ENCODE peak calls at places on chromosomes 5 and 9, in eight cellular contexts. I is RCC 7860; O is activated CD8-positive, alpha-beta memory T cell treated with anti-CD3 and anti-CD28 coated beads for 1 hour; B is HEK293T; X is activated T-cell treated with anti-CD3 and anti-CD28 coated beads, Interleukin-2, amount 50 U/mL, for 4 hours; K is GM12865; C is H7; P is iris pigment epithelial cell. H is an unnamed sample.

GRCh38 chr5:143629871-143630658 is 181.9 kb upstream of the HMHB1 start:
- DNase-seq in I (peak; percentile 69), O (no peak), B (no peak), X (no peak), K (no peak), C (no peak), P (peak; percentile 73), H (no peak)

GRCh38 chr9:93681316-93682154 is 105.2 kb downstream of the PHF2 start:
- DNase-seq in I (no peak), O (no peak), B (no peak), X (peak; percentile 2), K (no peak), C (no peak), P (no peak), H (no peak)

GRCh38 chr5:37665889-37666288 is 174.0 kb downstream of the GDNF start:
- DNase-seq in I (no peak), O (no peak), B (no peak), X (no peak), K (no peak), C (no peak), P (peak; percentile 9), H (no peak)

GRCh38 chr5:67826296-67826695 is 389.3 kb upstream of the PIK3R1 start:
- DNase-seq in I (no peak), O (no peak), B (no peak), X (no peak), K (no peak), C (no peak), P (no peak), H (no peak)

GRCh38 chr5:179805529-179806249 is 977 bp downstream of the MGAT4B start:
- DNase-seq in I (no peak), O (no peak), B (peak; percentile 49), X (no peak), K (peak; percentile 76), C (peak; percentile 88), P (peak; percentile 55), H (peak; percentile 57)

GRCh38 chr9:131404581-131404980 is 10.7 kb downstream of the PRRC2B start:
- DNase-seq in I (no peak), O (no peak), B (no peak), X (no peak), K (no peak), C (no peak), P (no peak), H (no peak)

GRCh38 chr9:91141407-91141973 is 220.2 kb downstream of the AUH start:
- DNase-seq in I (no peak), O (no peak), B (no peak), X (no peak), K (no peak), C (no peak), P (no peak), H (no peak)

GRCh38 chr9:107284636-107285035 is 1.6 kb downstream of the RAD23B start:
- DNase-seq in I (no peak), O (no peak), B (no peak), X (no peak), K (peak; percentile 24), C (no peak), P (no peak), H (no peak)

GRCh38 chr9:79672236-79672635 is 100.5 kb downstream of the TLE4 start:
- DNase-seq in I (no peak), O (no peak), B (no peak), X (no peak), K (no peak), C (no peak), P (no peak), H (no peak)

GRCh38 chr9:112443200-112443599 is 43.4 kb upstream of the KIAA1958 start:
- DNase-seq in I (no peak), O (peak; percentile 2), B (no peak), X (no peak), K (peak; percentile 38), C (no peak), P (peak; percentile 28), H (peak; percentile 28)

GRCh38 chr5:171850354-171850947 is 64.8 kb downstream of the SMIM23 start:
- DNase-seq in I (no peak), O (no peak), B (peak; percentile 52), X (no peak), K (peak; percentile 17), C (peak; percentile 86), P (no peak), H (peak; percentile 40)

GRCh38 chr9:121713400-121714070 is 62.1 kb downstream of the DAB2IP start:
- DNase-seq in I (no peak), O (no peak), B (no peak), X (no peak), K (no peak), C (no peak), P (no peak), H (no peak)

GRCh38 chr5:37437716-37438115 is 58.6 kb downstream of the WDR70 start:
- DNase-seq in I (no peak), O (no peak), B (no peak), X (no peak), K (no peak), C (no peak), P (peak; percentile 52), H (no peak)

GRCh38 chr9:13974891-13975290 is 339.1 kb downstream of the NFIB start:
- DNase-seq in I (peak; percentile 72), O (no peak), B (no peak), X (no peak), K (no peak), C (no peak), P (no peak), H (no peak)

GRCh38 chr9:137479315-137479861 is 20.3 kb upstream of the NSMF start:
- DNase-seq in I (no peak), O (no peak), B (no peak), X (no peak), K (no peak), C (no peak), P (peak; percentile 62), H (no peak)

GRCh38 chr5:80191991-80192398 is 63.9 kb downstream of the SERINC5 start:
- DNase-seq in I (no peak), O (no peak), B (no peak), X (peak; percentile 21), K (no peak), C (no peak), P (no peak), H (no peak)

GRCh38 chr5:103793595-103794182 is 231.1 kb upstream of the NUDT12 start:
- DNase-seq in I (no peak), O (no peak), B (no peak), X (no peak), K (no peak), C (no peak), P (no peak), H (no peak)

GRCh38 chr9:134560654-134561053 is 80.9 kb upstream of the COL5A1 start:
- DNase-seq in I (no peak), O (no peak), B (no peak), X (no peak), K (no peak), C (no peak), P (no peak), H (no peak)

GRCh38 chr9:113600871-113601545 is 137.5 kb downstream of the RGS3 start:
- DNase-seq in I (no peak), O (no peak), B (no peak), X (no peak), K (no peak), C (no peak), P (no peak), H (no peak)

GRCh38 chr5:160197341-160198147 is 31.8 kb upstream of the FABP6 start:
- DNase-seq in I (no peak), O (no peak), B (no peak), X (no peak), K (peak; percentile 30), C (peak; percentile 72), P (peak; percentile 38), H (no peak)

GRCh38 chr5:180161420-180162303 is 47.3 kb downstream of the RASGEF1C start:
- DNase-seq in I (no peak), O (no peak), B (no peak), X (no peak), K (no peak), C (peak; percentile 73), P (no peak), H (no peak)

GRCh38 chr9:2704504-2704903 is 12.8 kb upstream of the KCNV2 start:
- DNase-seq in I (no peak), O (no peak), B (no peak), X (no peak), K (no peak), C (no peak), P (no peak), H (no peak)

GRCh38 chr9:15512889-15513288 is 2.1 kb upstream of the PSIP1 start:
- DNase-seq in I (no peak), O (no peak), B (no peak), X (no peak), K (no peak), C (peak; percentile 62), P (no peak), H (no peak)

GRCh38 chr9:123360161-123361085 is 4.4 kb downstream of the CRB2 start:
- DNase-seq in I (peak; percentile 28), O (peak; percentile 8), B (peak; percentile 72), X (no peak), K (peak; percentile 53), C (peak; percentile 100), P (no peak), H (no peak)

GRCh38 chr5:125227333-125228075 is 481.1 kb upstream of the ZNF608 start:
- DNase-seq in I (peak; percentile 46), O (no peak), B (peak; percentile 62), X (no peak), K (peak; percentile 34), C (peak; percentile 8), P (peak; percentile 70), H (no peak)

GRCh38 chr5:113204525-113205161 is 228.0 kb downstream of the DCP2 start:
- DNase-seq in I (no peak), O (no peak), B (no peak), X (no peak), K (no peak), C (no peak), P (peak; percentile 77), H (peak; percentile 94)

GRCh38 chr9:124284940-124285441 is 27.2 kb downstream of the NEK6 start:
- DNase-seq in I (peak; percentile 12), O (no peak), B (no peak), X (no peak), K (no peak), C (no peak), P (no peak), H (no peak)

GRCh38 chr5:137649228-137649890 is 86.5 kb downstream of the KLHL3 start:
- DNase-seq in I (no peak), O (no peak), B (no peak), X (no peak), K (no peak), C (no peak), P (peak; percentile 57), H (no peak)

GRCh38 chr9:99213197-99213596 is 8.5 kb downstream of the ALG2 start:
- DNase-seq in I (no peak), O (no peak), B (no peak), X (no peak), K (no peak), C (no peak), P (no peak), H (no peak)

GRCh38 chr9:102700936-102701335 is 294.2 kb upstream of the CYLC2 start:
- DNase-seq in I (no peak), O (no peak), B (peak; percentile 2), X (no peak), K (no peak), C (no peak), P (no peak), H (peak; percentile 6)

GRCh38 chr9:133671371-133671770 is 35.2 kb downstream of the DBH start:
- DNase-seq in I (no peak), O (no peak), B (no peak), X (no peak), K (no peak), C (no peak), P (no peak), H (no peak)